ENCODE peak calls at places on chromosomes 11 and 22, in eight cellular contexts. D is H9, C is ovary, F is SJCRH30, E is esophagus squamous epithelium, H is testis, G is tibial nerve, X is stomach. Y is an unnamed sample. For H3K27me3, the result is how much of the 10 kb centered on the place peaks cover.

GRCh38 chr11:76669901-76670474 is 559 bp downstream of the LRRC32 start:
- DNase-seq in E (no peak), C (no peak), X (no peak), G (no peak), F (peak), D (no peak), H (peak), Y (no peak)

GRCh38 chr22:44710474-44711235 is 8.7 kb downstream of the PRR5 start:
- DNase-seq in H (no peak), X (peak), F (no peak), E (no peak), C (no peak), G (no peak), D (no peak), Y (no peak)

GRCh38 chr11:117620131-117620530 is 176.9 kb downstream of the DSCAML1 start:
- DNase-seq in H (no peak), C (no peak), G (no peak), X (no peak), D (no peak), E (no peak), F (no peak), Y (no peak)

GRCh38 chr22:17086750-17087149 is 1.9 kb downstream of the IL17RA start:
- DNase-seq in F (peak), G (no peak), E (no peak), C (no peak), X (no peak), D (no peak), H (no peak), Y (no peak)

GRCh38 chr22:43992331-43992821 is 31.7 kb upstream of the PARVB start:
- DNase-seq in D (no peak), H (no peak), G (no peak), X (no peak), C (no peak), F (no peak), E (no peak), Y (no peak)

GRCh38 chr11:17548444-17548843 is 1.4 kb downstream of the OTOG start:
- DNase-seq in X (no peak), H (no peak), F (no peak), C (no peak), E (no peak), D (peak), G (no peak), Y (no peak)

GRCh38 chr11:71080239-71081097 is 171.9 kb downstream of the SHANK2 start:
- DNase-seq in H (peak), F (peak), X (peak), E (no peak), D (peak), G (peak), C (no peak), Y (no peak)

GRCh38 chr11:8604078-8604723 is 10.2 kb upstream of the STK33 start:
- DNase-seq in D (peak), C (no peak), F (peak), H (peak), X (peak), G (peak), E (no peak), Y (peak)

GRCh38 chr11:74685338-74685737 is 45.9 kb downstream of the CHRDL2 start:
- DNase-seq in C (no peak), X (no peak), H (no peak), G (no peak), F (no peak), E (no peak), D (no peak), Y (no peak)

GRCh38 chr11:14041040-14041439 is 78.5 kb downstream of the SPON1 start:
- DNase-seq in F (no peak), X (no peak), H (no peak), D (no peak), C (no peak), E (no peak), G (no peak), Y (no peak)

GRCh38 chr22:38862375-38863329 is 9.4 kb downstream of the CBX6 start:
- DNase-seq in H (peak), C (peak), X (no peak), F (peak), D (peak), E (no peak), G (no peak), Y (no peak)

GRCh38 chr11:71391786-71392185 is 56.4 kb downstream of the DHCR7 start:
- DNase-seq in X (no peak), C (no peak), E (no peak), D (no peak), H (no peak), F (peak), G (no peak), Y (no peak)

GRCh38 chr11:27213232-27213660 is 149.8 kb downstream of the CCDC34 start:
- DNase-seq in H (no peak), E (no peak), C (no peak), G (no peak), D (no peak), F (peak), X (no peak), Y (no peak)

GRCh38 chr11:11946180-11946579 is 62.2 kb downstream of the DKK3 start:
- DNase-seq in E (no peak), X (no peak), G (no peak), H (no peak), C (no peak), F (no peak), D (no peak), Y (no peak)

GRCh38 chr11:46738887-46739286 is 19.9 kb downstream of the F2 start:
- DNase-seq in X (no peak), C (no peak), G (no peak), D (no peak), E (no peak), F (no peak), H (no peak), Y (no peak)

GRCh38 chr22:40210814-40211213 is 33.1 kb downstream of the TNRC6B start:
- DNase-seq in E (no peak), C (no peak), D (no peak), X (no peak), F (no peak), H (no peak), G (no peak), Y (no peak)

GRCh38 chr11:105179542-105180278 is 40.1 kb upstream of the CARD18 start:
- DNase-seq in X (no peak), F (no peak), D (no peak), H (no peak), C (no peak), G (no peak), E (no peak), Y (no peak)

GRCh38 chr11:110468095-110468494 is 38.3 kb downstream of the FDX1 start:
- DNase-seq in F (no peak), C (no peak), X (no peak), H (no peak), E (no peak), G (no peak), D (no peak), Y (no peak)

GRCh38 chr11:116787786-116788486 is at the start of gene ZPR1:
- DNase-seq in G (peak), E (peak), C (peak), F (peak), D (peak), H (peak), X (peak), Y (peak)

GRCh38 chr11:32050256-32050655 is 40.6 kb upstream of the RCN1 start:
- DNase-seq in E (no peak), D (no peak), F (no peak), H (no peak), G (no peak), X (peak), C (no peak), Y (no peak)

GRCh38 chr11:96211433-96211832 is 131.6 kb downstream of the MAML2 start:
- DNase-seq in E (no peak), D (no peak), X (no peak), C (no peak), F (no peak), G (no peak), H (no peak), Y (no peak)

GRCh38 chr11:33735426-33736147 is 636 bp downstream of the CD59 start:
- DNase-seq in C (peak), H (peak), G (peak), F (peak), D (no peak), E (no peak), X (peak), Y (no peak)

GRCh38 chr11:68314886-68315580 is 2.6 kb downstream of the LRP5 start:
- DNase-seq in D (no peak), X (no peak), H (no peak), F (no peak), C (peak), G (no peak), E (no peak), Y (no peak)

GRCh38 chr11:405323-405975 is 9.3 kb downstream of the SIGIRR start:
- DNase-seq in X (peak), C (no peak), G (no peak), E (no peak), H (peak), F (no peak), D (no peak), Y (no peak)

GRCh38 chr11:28729339-28729738 is 621.2 kb downstream of the METTL15 start:
- DNase-seq in C (no peak), D (no peak), E (no peak), F (no peak), X (no peak), H (no peak), G (no peak), Y (no peak)

GRCh38 chr11:17381156-17381555 is 7.3 kb downstream of the KCNJ11 start:
- DNase-seq in X (no peak), H (no peak), E (no peak), G (no peak), D (no peak), F (no peak), C (no peak), Y (no peak)

GRCh38 chr11:95688501-95689222 is 100.9 kb downstream of the FAM76B start:
- DNase-seq in F (no peak), H (no peak), X (no peak), C (no peak), D (no peak), E (no peak), G (no peak), Y (no peak)

GRCh38 chr11:69949327-69949726 is 128.8 kb upstream of the ANO1 start:
- DNase-seq in E (no peak), C (no peak), D (peak), G (no peak), F (peak), H (no peak), X (peak), Y (no peak)

GRCh38 chr11:70139785-70140410 is 61.8 kb downstream of the ANO1 start:
- DNase-seq in C (no peak), G (no peak), E (no peak), D (no peak), F (no peak), H (no peak), X (peak), Y (no peak)

GRCh38 chr11:28833670-28834069 is 725.5 kb downstream of the METTL15 start:
- DNase-seq in X (no peak), G (no peak), F (no peak), E (no peak), D (no peak), C (no peak), H (no peak), Y (no peak)

GRCh38 chr22:17562906-17563870 is at the start of gene SLC25A18:
- DNase-seq in G (peak), C (no peak), E (no peak), F (peak), X (no peak), D (peak), H (peak), Y (peak)

GRCh38 chr11:57751676-57752253 is at the start of gene BTBD18:
- DNase-seq in C (no peak), F (peak), H (peak), E (no peak), G (no peak), X (peak), D (peak), Y (no peak)

GRCh38 chr11:8382436-8383053 is 118.9 kb upstream of the LMO1 start:
- DNase-seq in D (no peak), H (no peak), F (peak), C (no peak), G (no peak), E (no peak), X (no peak), Y (no peak)

GRCh38 chr11:16001899-16002426 is 354.4 kb downstream of the SOX6 start:
- DNase-seq in D (no peak), X (peak), C (no peak), H (no peak), F (peak), E (no peak), G (no peak), Y (no peak)
- H3K27ac ChIP-seq in D (no peak), X (peak), C (no peak), H (no peak), F (no peak), E (no peak), G (no peak), Y (no peak)

GRCh38 chr11:89163686-89164085 is 14.0 kb upstream of the TYR start:
- DNase-seq in F (no peak), X (no peak), H (no peak), D (no peak), C (no peak), E (no peak), G (no peak), Y (no peak)
- H3K27me3 ChIP-seq in F (under half), X (under half), H (under half), D (under half), C (under half), E (under half), G (under half), Y (under half)

DNA sequence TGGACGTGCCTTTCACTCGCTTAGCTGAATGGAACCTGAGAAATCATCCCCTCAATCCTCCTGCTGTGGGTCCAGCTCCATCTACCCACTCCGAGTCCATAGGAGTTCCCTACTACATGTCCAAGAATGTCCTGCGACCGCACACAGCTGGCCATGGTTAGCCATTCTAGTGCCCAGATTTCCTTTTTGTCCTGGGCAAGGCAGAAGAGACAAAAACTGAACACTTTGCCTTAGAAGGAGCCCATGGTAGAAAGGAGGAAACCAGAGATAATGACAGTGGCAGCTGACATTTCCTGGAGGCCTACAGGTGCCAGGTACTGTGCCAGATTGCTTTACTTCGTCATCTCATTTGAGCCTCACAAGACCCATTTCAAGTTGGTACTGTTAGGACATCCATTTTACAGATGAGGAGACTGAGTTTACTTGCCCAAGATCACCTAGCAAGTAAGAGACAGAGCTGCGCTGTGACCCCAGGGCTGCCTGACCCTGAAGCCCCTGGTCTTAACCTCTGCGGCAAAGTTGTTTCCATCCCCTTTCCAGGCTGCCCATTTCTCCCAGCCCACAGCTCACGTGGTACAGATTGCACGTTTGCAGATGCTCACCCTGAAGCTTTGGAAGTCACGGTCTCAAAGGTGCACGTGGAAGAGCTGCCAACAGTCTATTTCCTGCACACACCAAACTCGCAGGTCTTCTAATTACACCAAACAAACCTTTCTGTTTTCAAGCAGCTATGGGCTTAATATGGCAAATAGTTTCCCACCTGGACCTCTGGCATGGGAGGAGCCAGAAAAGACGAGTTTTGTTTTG is 112.7 kb downstream of the ZBTB16 start:
- DNase-seq in E (no peak), C (no peak), H (no peak), X (no peak), D (no peak), F (no peak), G (no peak), Y (peak)
- H3K27ac ChIP-seq in E (peak), C (peak), H (peak), X (peak), D (no peak), F (no peak), G (peak), Y (peak)

DNA sequence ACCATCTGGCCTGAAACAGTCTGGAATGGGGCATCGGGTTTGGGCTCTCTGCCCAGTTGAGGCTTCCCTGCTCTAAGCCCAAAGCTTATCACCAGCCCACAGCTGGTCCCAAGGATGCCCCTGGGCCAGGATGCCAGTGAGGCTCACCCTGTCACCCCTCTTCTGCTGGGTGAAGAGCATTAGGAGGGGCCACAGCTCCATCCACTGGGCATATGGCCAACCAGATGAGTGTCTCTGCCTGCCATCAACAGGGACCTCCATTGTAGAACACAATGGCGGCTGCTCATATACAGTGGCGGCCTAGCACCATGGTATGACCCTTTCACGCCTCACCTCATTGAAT is 5.6 kb downstream of the CHST1 start:
- DNase-seq in X (no peak), G (no peak), H (no peak), F (no peak), E (no peak), C (no peak), D (no peak), Y (no peak)
- H3K27me3 ChIP-seq in X (half or more), G (half or more), H (under half), F (half or more), E (half or more), C (under half), D (under half), Y (under half)

GRCh38 chr11:61114913-61115312 is 12.6 kb downstream of the CD5 start:
- DNase-seq in H (no peak), D (no peak), G (no peak), F (no peak), X (no peak), C (no peak), E (no peak), Y (no peak)

GRCh38 chr11:61113209-61113608 is 10.9 kb downstream of the CD5 start:
- DNase-seq in G (no peak), C (no peak), H (peak), E (no peak), D (no peak), F (peak), X (no peak), Y (no peak)

GRCh38 chr11:61116426-61117214 is 14.3 kb downstream of the CD5 start:
- DNase-seq in C (no peak), E (no peak), X (no peak), D (no peak), G (no peak), H (no peak), F (no peak), Y (no peak)

GRCh38 chr11:61118004-61118403 is 15.7 kb downstream of the CD5 start:
- DNase-seq in G (no peak), F (no peak), D (no peak), E (no peak), C (no peak), X (no peak), H (no peak), Y (no peak)

DNA sequence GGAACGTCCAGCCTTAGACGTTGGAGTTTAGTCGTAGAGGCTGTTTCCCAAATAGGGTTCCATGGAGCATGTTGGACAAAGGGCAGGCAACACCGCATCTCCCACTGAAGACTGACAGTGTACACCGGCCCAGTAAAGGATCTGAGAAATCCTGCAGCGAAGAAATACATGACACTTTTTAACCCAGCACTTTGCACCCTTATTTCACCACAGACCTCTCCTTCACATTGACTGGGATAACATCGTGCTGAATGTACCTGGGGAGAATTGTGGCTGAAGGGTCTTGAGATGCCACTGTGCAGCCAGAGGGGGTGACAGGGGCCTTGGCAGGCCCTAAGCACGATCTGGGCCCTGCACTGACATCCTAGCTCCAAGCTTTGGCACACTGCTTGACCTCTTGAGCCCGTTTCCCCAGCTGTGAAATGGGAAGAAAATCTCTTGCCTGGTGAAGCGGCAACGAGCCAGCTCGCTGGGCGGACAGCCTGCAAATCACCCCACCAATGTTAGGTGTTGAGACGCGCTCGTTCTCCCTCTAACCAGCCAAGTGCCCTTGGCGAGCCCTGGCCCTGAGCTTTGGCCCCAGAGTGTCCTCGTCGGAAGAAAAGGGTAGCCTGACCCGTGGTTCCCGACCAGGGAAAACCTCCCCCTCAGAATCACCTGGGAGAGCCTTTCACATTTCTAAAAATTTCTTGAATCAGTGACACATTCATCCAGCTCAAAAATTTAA is 13.4 kb downstream of the CD5 start:
- DNase-seq in E (no peak), H (no peak), F (no peak), X (no peak), D (no peak), G (no peak), C (no peak), Y (no peak)
- H3K27ac ChIP-seq in E (no peak), H (no peak), F (no peak), X (no peak), D (no peak), G (no peak), C (no peak), Y (no peak)

GRCh38 chr11:131391161-131391560 is 20.7 kb downstream of the NTM start:
- DNase-seq in G (no peak), H (no peak), C (no peak), F (no peak), X (no peak), E (no peak), D (no peak), Y (no peak)
- H3K27me3 ChIP-seq in G (under half), H (under half), C (under half), F (under half), X (under half), E (under half), D (under half), Y (under half)

GRCh38 chr22:46769191-46769675 is 6.8 kb downstream of the TBC1D22A start:
- DNase-seq in X (peak), C (no peak), G (no peak), F (no peak), E (no peak), D (no peak), H (no peak), Y (peak)

GRCh38 chr22:46767249-46767985 is 5.0 kb downstream of the TBC1D22A start:
- DNase-seq in G (no peak), F (no peak), E (no peak), C (no peak), D (no peak), X (no peak), H (no peak), Y (no peak)

GRCh38 chr22:46769706-46770105 is 7.3 kb downstream of the TBC1D22A start:
- DNase-seq in E (no peak), C (no peak), F (no peak), X (no peak), H (no peak), G (no peak), D (no peak), Y (no peak)

GRCh38 chr22:46770726-46771125 is 8.3 kb downstream of the TBC1D22A start:
- DNase-seq in D (no peak), H (peak), C (no peak), G (peak), E (no peak), F (no peak), X (no peak), Y (no peak)

DNA sequence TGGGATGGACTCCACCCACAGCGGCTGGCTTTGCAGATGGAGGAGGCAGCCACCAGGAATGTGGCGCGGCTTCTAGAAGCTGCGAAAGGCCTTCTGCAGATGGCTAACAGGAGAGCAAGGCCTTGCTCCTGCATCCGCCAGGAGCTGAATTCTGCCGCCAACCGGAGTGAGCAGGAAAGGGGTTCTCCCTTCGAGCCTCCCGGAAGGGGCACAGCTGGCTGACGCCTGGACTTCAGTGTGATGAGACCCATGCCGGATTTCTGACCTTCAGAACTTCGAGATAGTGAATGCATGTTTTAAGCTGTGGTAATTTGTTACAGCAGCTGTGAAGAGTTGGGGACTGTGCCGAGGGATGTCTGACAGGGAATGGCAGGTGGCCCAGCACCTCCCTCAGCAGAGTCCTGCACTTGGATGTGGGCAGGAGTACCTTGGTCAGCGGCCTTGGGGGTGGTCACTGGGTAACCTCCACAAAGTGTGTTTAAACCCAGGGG is 7.7 kb downstream of the TBC1D22A start:
- DNase-seq in H (no peak), X (no peak), E (no peak), G (no peak), C (peak), D (no peak), F (peak), Y (no peak)
- H3K27ac ChIP-seq in H (no peak), X (peak), E (peak), G (peak), C (peak), D (no peak), F (peak), Y (peak)

GRCh38 chr22:22834783-22835182 is 52.8 kb upstream of the IGLL5 start:
- DNase-seq in D (no peak), H (no peak), E (no peak), F (no peak), X (no peak), G (no peak), C (no peak), Y (no peak)
- H3K27me3 ChIP-seq in D (under half), H (under half), E (half or more), F (under half), X (under half), G (under half), C (under half), Y (under half)

Y was measured in gastrocnemius medialis.